ENCODE peak calls at places on chromosomes 7 and 10, in five cellular contexts. C, T, Z, F and M are unnamed samples.

GRCh38 chr10:29386347-29386999 is 97.6 kb downstream of the LYZL1 start:
- DNase-seq in Z (no peak), C (no peak), F (no peak), T (peak; percentile 32), M (peak; percentile 21)

GRCh38 chr7:5424689-5425506 is 1.3 kb upstream of the TNRC18 start:
- DNase-seq in T (peak; percentile 55), F (no peak), Z (no peak), C (no peak), M (peak; percentile 79)

GRCh38 chr10:3757638-3758490 is 27.1 kb downstream of the KLF6 start:
- DNase-seq in Z (peak; percentile 79), F (peak; percentile 40), T (no peak), C (no peak), M (no peak)

GRCh38 chr7:32227746-32228145 is 157.5 kb upstream of the PDE1C start:
- DNase-seq in T (no peak), F (no peak), C (no peak), Z (no peak), M (no peak)

GRCh38 chr7:143504215-143504936 is 26.7 kb downstream of the TAS2R41 start:
- DNase-seq in Z (no peak), C (peak; percentile 41), T (no peak), F (no peak), M (no peak)

GRCh38 chr7:124089621-124090020 is 56.8 kb upstream of the TMEM229A start:
- DNase-seq in T (no peak), F (no peak), C (no peak), Z (no peak), M (no peak)

GRCh38 chr10:58645762-58646161 is 133.1 kb downstream of the BICC1 start:
- DNase-seq in T (no peak), F (no peak), C (no peak), Z (no peak), M (no peak)

GRCh38 chr7:106568680-106569499 is 92.1 kb downstream of the CCDC71L start:
- DNase-seq in T (peak; percentile 96), F (no peak), Z (no peak), C (no peak), M (peak; percentile 89)

GRCh38 chr7:74010407-74010806 is 17.6 kb upstream of the ELN start:
- DNase-seq in Z (no peak), C (peak; percentile 67), F (no peak), T (no peak), M (no peak)

GRCh38 chr10:102796407-102797176 is 40.6 kb downstream of the CYP17A1 start:
- DNase-seq in T (peak; percentile 54), F (peak; percentile 81), Z (peak; percentile 71), C (peak; percentile 50), M (peak; percentile 91)

GRCh38 chr10:79285315-79286185 is 61.7 kb upstream of the PPIF start:
- DNase-seq in Z (peak; percentile 72), F (no peak), T (no peak), C (no peak), M (peak; percentile 44)